ENCODE peak calls at places on chromosomes 6 and 20, in four cellular contexts. One of them, this sample, is unnamed.

GRCh38 chr6:155762649-155763048 is 307.0 kb upstream of the NOX3 start:
- DNase-seq in H1: no peak
- DNase-seq in HepG2: no peak
- DNase-seq in SK-N-SH: no peak
- DNase-seq in this sample: no peak

GRCh38 chr20:37383229-37383989 is 37.5 kb downstream of the SRC start:
- DNase-seq in HepG2: no peak
- DNase-seq in H1: no peak
- DNase-seq in SK-N-SH: peak
- DNase-seq in this sample: no peak

GRCh38 chr6:119726086-119726485 is 376.5 kb upstream of the MAN1A1 start:
- DNase-seq in SK-N-SH: no peak
- DNase-seq in H1: no peak
- DNase-seq in HepG2: no peak
- DNase-seq in this sample: no peak

GRCh38 chr20:19945732-19946670 is 71.2 kb upstream of the NAA20 start:
- DNase-seq in HepG2: no peak
- DNase-seq in H1: no peak
- DNase-seq in SK-N-SH: no peak
- DNase-seq in this sample: no peak

GRCh38 chr6:97048771-97049170 is 124.2 kb downstream of the KLHL32 start:
- DNase-seq in HepG2: no peak
- DNase-seq in SK-N-SH: no peak
- DNase-seq in H1: no peak
- DNase-seq in this sample: no peak

GRCh38 chr20:11432407-11432806 is 485.3 kb upstream of the BTBD3 start:
- DNase-seq in SK-N-SH: no peak
- DNase-seq in H1: no peak
- DNase-seq in HepG2: no peak
- DNase-seq in this sample: no peak

GRCh38 chr20:46073443-46073842 is 16.3 kb downstream of the NCOA5 start:
- DNase-seq in H1: no peak
- DNase-seq in HepG2: no peak
- DNase-seq in SK-N-SH: no peak
- DNase-seq in this sample: no peak

GRCh38 chr6:1200706-1201105 is 111.2 kb upstream of the FOXQ1 start:
- DNase-seq in H1: no peak
- DNase-seq in HepG2: peak
- DNase-seq in SK-N-SH: no peak
- DNase-seq in this sample: no peak

GRCh38 chr6:16769986-16770376 is 8.7 kb upstream of the ATXN1 start:
- DNase-seq in H1: no peak
- DNase-seq in HepG2: no peak
- DNase-seq in SK-N-SH: no peak
- DNase-seq in this sample: no peak

GRCh38 chr6:46648869-46649488 is 3.6 kb downstream of the CYP39A1 start:
- DNase-seq in HepG2: peak
- DNase-seq in SK-N-SH: no peak
- DNase-seq in H1: no peak
- DNase-seq in this sample: no peak

GRCh38 chr6:19999319-20000191 is 162.4 kb downstream of the ID4 start:
- DNase-seq in HepG2: no peak
- DNase-seq in H1: no peak
- DNase-seq in SK-N-SH: no peak
- DNase-seq in this sample: peak

GRCh38 chr6:9131616-9132015 is 696.3 kb upstream of the SLC35B3 start:
- DNase-seq in H1: no peak
- DNase-seq in SK-N-SH: no peak
- DNase-seq in HepG2: no peak
- DNase-seq in this sample: no peak
- TF ChIP-seq TCF12 in H1: no peak
- TF ChIP-seq TCF12 in SK-N-SH: no peak
- TF ChIP-seq TCF12 in HepG2: no peak
- TF ChIP-seq TCF12 in this sample: no peak

DNA sequence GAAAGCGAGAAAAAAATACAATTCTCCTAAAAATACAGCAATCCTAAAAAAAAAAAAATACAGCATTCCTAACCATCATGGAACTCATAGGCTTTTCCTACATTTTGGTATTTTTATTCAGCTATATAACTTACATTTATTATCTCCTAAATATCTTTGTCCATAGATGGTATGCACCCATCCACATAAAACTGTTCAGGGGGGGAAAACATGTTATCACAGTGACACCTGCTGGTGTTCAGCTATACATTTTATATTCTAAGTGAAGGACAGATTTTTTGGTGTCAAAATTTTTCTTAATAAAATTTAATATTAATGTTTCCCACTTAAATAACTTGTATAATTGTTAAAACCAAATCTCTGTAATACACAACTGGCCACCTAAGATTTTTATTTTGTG is 58.0 kb downstream of the BLOC1S5 start:
- DNase-seq in H1: no peak
- DNase-seq in SK-N-SH: peak
- DNase-seq in HepG2: peak
- DNase-seq in this sample: no peak
- TF ChIP-seq TCF12 in H1: no peak
- TF ChIP-seq TCF12 in SK-N-SH: no peak
- TF ChIP-seq TCF12 in HepG2: no peak
- TF ChIP-seq TCF12 in this sample: no peak

GRCh38 chr6:42714098-42714761 is 8.2 kb downstream of the PRPH2 start:
- DNase-seq in HepG2: no peak
- DNase-seq in H1: no peak
- DNase-seq in SK-N-SH: no peak
- DNase-seq in this sample: no peak
- TF ChIP-seq TCF12 in HepG2: no peak
- TF ChIP-seq TCF12 in H1: no peak
- TF ChIP-seq TCF12 in SK-N-SH: no peak
- TF ChIP-seq TCF12 in this sample: no peak

DNA sequence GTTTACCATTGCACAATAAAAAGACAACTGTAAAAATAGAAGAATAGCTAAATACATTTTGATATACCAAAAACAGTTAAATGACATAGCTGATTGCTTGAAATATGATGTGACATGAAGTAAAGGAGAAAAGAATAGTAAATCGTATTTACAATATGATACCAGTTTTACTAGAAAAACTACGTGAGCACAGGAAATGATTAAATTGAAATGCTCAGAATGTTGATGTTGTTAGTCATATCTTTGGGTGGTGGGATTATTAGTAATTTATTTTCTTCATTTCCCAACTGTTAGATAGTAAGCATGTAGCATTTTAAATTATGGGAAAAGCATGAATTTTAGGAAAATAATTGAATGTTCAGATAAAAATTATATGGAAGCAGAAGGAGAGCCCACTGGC is 268.3 kb upstream of the TAB2 start:
- DNase-seq in SK-N-SH: no peak
- DNase-seq in H1: no peak
- DNase-seq in HepG2: no peak
- DNase-seq in this sample: no peak
- TF ChIP-seq TCF12 in SK-N-SH: no peak
- TF ChIP-seq TCF12 in H1: no peak
- TF ChIP-seq TCF12 in HepG2: no peak
- TF ChIP-seq TCF12 in this sample: no peak

This sample was measured in GM12878.